ENCODE peak calls at places on chromosomes 6 and 20, in eight cellular contexts. One of them, this sample, is unnamed.

GRCh38 chr6:154123567-154123966 is 84.5 kb downstream of the OPRM1 start:
- DNase-seq in nephron progenitor cell: no peak
- DNase-seq in AG09319: no peak
- DNase-seq in GM12892: no peak
- DNase-seq in left cardiac atrium: no peak
- DNase-seq in Daoy: no peak
- DNase-seq in CD8-positive, alpha-beta T cell: no peak
- DNase-seq in AG08395: no peak
- DNase-seq in this sample: no peak

GRCh38 chr6:7730411-7730810 is 4.5 kb downstream of the BMP6 start:
- DNase-seq in AG08395: no peak
- DNase-seq in Daoy: no peak
- DNase-seq in CD8-positive, alpha-beta T cell: no peak
- DNase-seq in AG09319: no peak
- DNase-seq in GM12892: no peak
- DNase-seq in left cardiac atrium: no peak
- DNase-seq in nephron progenitor cell: no peak
- DNase-seq in this sample: no peak

GRCh38 chr20:63850689-63851547 is 10.4 kb upstream of the ABHD16B start:
- DNase-seq in nephron progenitor cell: no peak
- DNase-seq in AG09319: no peak
- DNase-seq in GM12892: peak
- DNase-seq in Daoy: no peak
- DNase-seq in CD8-positive, alpha-beta T cell: no peak
- DNase-seq in left cardiac atrium: no peak
- DNase-seq in AG08395: no peak
- DNase-seq in this sample: no peak

GRCh38 chr6:25627001-25627400 is 25.0 kb upstream of the SCGN start:
- DNase-seq in Daoy: no peak
- DNase-seq in AG09319: no peak
- DNase-seq in AG08395: no peak
- DNase-seq in nephron progenitor cell: no peak
- DNase-seq in CD8-positive, alpha-beta T cell: no peak
- DNase-seq in left cardiac atrium: no peak
- DNase-seq in GM12892: no peak
- DNase-seq in this sample: no peak

GRCh38 chr6:32664827-32665362 is 1.6 kb downstream of the HLA-DQB1 start:
- DNase-seq in nephron progenitor cell: peak
- DNase-seq in AG09319: no peak
- DNase-seq in GM12892: no peak
- DNase-seq in left cardiac atrium: peak
- DNase-seq in Daoy: peak
- DNase-seq in AG08395: no peak
- DNase-seq in CD8-positive, alpha-beta T cell: peak
- DNase-seq in this sample: peak

GRCh38 chr20:4064118-4064962 is 49.0 kb upstream of the RNF24 start:
- DNase-seq in nephron progenitor cell: peak
- DNase-seq in GM12892: no peak
- DNase-seq in left cardiac atrium: peak
- DNase-seq in AG09319: peak
- DNase-seq in Daoy: peak
- DNase-seq in CD8-positive, alpha-beta T cell: no peak
- DNase-seq in AG08395: peak
- DNase-seq in this sample: peak

GRCh38 chr6:113529191-113529590 is 328.0 kb upstream of the MARCKS start:
- DNase-seq in AG08395: peak
- DNase-seq in nephron progenitor cell: no peak
- DNase-seq in CD8-positive, alpha-beta T cell: no peak
- DNase-seq in GM12892: no peak
- DNase-seq in AG09319: no peak
- DNase-seq in left cardiac atrium: no peak
- DNase-seq in Daoy: no peak
- DNase-seq in this sample: no peak

GRCh38 chr20:63284544-63284949 is 8.4 kb upstream of the COL20A1 start:
- DNase-seq in nephron progenitor cell: no peak
- DNase-seq in GM12892: no peak
- DNase-seq in left cardiac atrium: no peak
- DNase-seq in Daoy: no peak
- DNase-seq in AG09319: no peak
- DNase-seq in AG08395: no peak
- DNase-seq in CD8-positive, alpha-beta T cell: no peak
- DNase-seq in this sample: no peak

GRCh38 chr6:129657433-129657832 is 52.5 kb downstream of the ARHGAP18 start:
- DNase-seq in AG08395: no peak
- DNase-seq in AG09319: no peak
- DNase-seq in nephron progenitor cell: no peak
- DNase-seq in CD8-positive, alpha-beta T cell: no peak
- DNase-seq in GM12892: no peak
- DNase-seq in left cardiac atrium: no peak
- DNase-seq in Daoy: no peak
- DNase-seq in this sample: no peak

GRCh38 chr20:53773792-53774371 is 180.2 kb upstream of the ZNF217 start:
- DNase-seq in AG09319: peak
- DNase-seq in left cardiac atrium: no peak
- DNase-seq in GM12892: no peak
- DNase-seq in CD8-positive, alpha-beta T cell: no peak
- DNase-seq in AG08395: peak
- DNase-seq in nephron progenitor cell: no peak
- DNase-seq in Daoy: peak
- DNase-seq in this sample: no peak

GRCh38 chr6:156659317-156660198 is 117.6 kb upstream of the ARID1B start:
- DNase-seq in CD8-positive, alpha-beta T cell: no peak
- DNase-seq in AG08395: no peak
- DNase-seq in AG09319: no peak
- DNase-seq in GM12892: no peak
- DNase-seq in nephron progenitor cell: no peak
- DNase-seq in Daoy: no peak
- DNase-seq in left cardiac atrium: no peak
- DNase-seq in this sample: no peak

GRCh38 chr20:38164624-38165088 is 414 bp downstream of the TGM2 start:
- DNase-seq in nephron progenitor cell: no peak
- DNase-seq in CD8-positive, alpha-beta T cell: no peak
- DNase-seq in AG08395: no peak
- DNase-seq in GM12892: no peak
- DNase-seq in left cardiac atrium: no peak
- DNase-seq in AG09319: no peak
- DNase-seq in Daoy: no peak
- DNase-seq in this sample: no peak

GRCh38 chr6:144582939-144583613 is 297.9 kb downstream of the UTRN start:
- DNase-seq in left cardiac atrium: peak
- DNase-seq in AG09319: no peak
- DNase-seq in CD8-positive, alpha-beta T cell: peak
- DNase-seq in Daoy: no peak
- DNase-seq in AG08395: peak
- DNase-seq in nephron progenitor cell: peak
- DNase-seq in GM12892: no peak
- DNase-seq in this sample: peak

GRCh38 chr6:72761767-72762166 is 139.9 kb downstream of the KCNQ5 start:
- DNase-seq in GM12892: no peak
- DNase-seq in Daoy: peak
- DNase-seq in nephron progenitor cell: no peak
- DNase-seq in AG08395: no peak
- DNase-seq in left cardiac atrium: no peak
- DNase-seq in CD8-positive, alpha-beta T cell: no peak
- DNase-seq in AG09319: no peak
- DNase-seq in this sample: no peak

GRCh38 chr20:36467076-36467999 is 74.0 kb upstream of the MYL9 start:
- DNase-seq in Daoy: peak
- DNase-seq in AG08395: peak
- DNase-seq in AG09319: no peak
- DNase-seq in CD8-positive, alpha-beta T cell: peak
- DNase-seq in nephron progenitor cell: no peak
- DNase-seq in GM12892: no peak
- DNase-seq in left cardiac atrium: peak
- DNase-seq in this sample: peak